ENCODE peak calls at places on chromosomes 11 and 22, in four cellular contexts. I is H1, Q is natural killer cell, T is heart left ventricle. Z is an unnamed sample.

GRCh38 chr11:18768472-18768901 is 23.1 kb downstream of the PTPN5 start:
- DNase-seq in I (no peak), Q (no peak), T (no peak), Z (no peak)

GRCh38 chr11:99505319-99505718 is 484.6 kb downstream of the CNTN5 start:
- DNase-seq in I (no peak), Q (no peak), T (no peak), Z (no peak)

GRCh38 chr11:93563857-93564256 is 20.7 kb upstream of the SMCO4 start:
- DNase-seq in I (no peak), Q (no peak), T (no peak), Z (no peak)

GRCh38 chr11:46524201-46524600 is 69.6 kb downstream of the AMBRA1 start:
- DNase-seq in I (no peak), Q (no peak), T (no peak), Z (no peak)

GRCh38 chr11:1228183-1228821 is 5.4 kb downstream of the MUC5B start:
- DNase-seq in I (peak), Q (no peak), T (peak), Z (no peak)

GRCh38 chr11:104691129-104691528 is 207.1 kb downstream of the CASP12 start:
- DNase-seq in I (no peak), Q (no peak), T (no peak), Z (no peak)

GRCh38 chr22:32203181-32204105 is 1.4 kb downstream of the RFPL2 start:
- DNase-seq in I (peak), Q (no peak), T (no peak), Z (no peak)

GRCh38 chr11:102974552-102975280 is 19.2 kb upstream of the MMP13 start:
- DNase-seq in I (no peak), Q (no peak), T (no peak), Z (peak)

GRCh38 chr22:38030311-38031133 is 26.7 kb upstream of the PICK1 start:
- DNase-seq in I (no peak), Q (no peak), T (peak), Z (no peak)

GRCh38 chr11:132186699-132187098 is 816.3 kb downstream of the NTM start:
- DNase-seq in I (peak), Q (no peak), T (no peak), Z (no peak)

GRCh38 chr22:31036671-31037550 is 44.2 kb upstream of the SMTN start:
- DNase-seq in I (no peak), Q (no peak), T (peak), Z (peak)

GRCh38 chr22:38174626-38175025 is 7.0 kb downstream of the PLA2G6 start:
- DNase-seq in I (no peak), Q (no peak), T (no peak), Z (no peak)

GRCh38 chr11:126158054-126158791 is 53.2 kb downstream of the RPUSD4 start:
- DNase-seq in I (no peak), Q (no peak), T (no peak), Z (no peak)

GRCh38 chr11:64340671-64341335 is 799 bp downstream of the CCDC88B start:
- DNase-seq in I (peak), Q (peak), T (peak), Z (no peak)

GRCh38 chr11:20501971-20502370 is 97.4 kb upstream of the SLC6A5 start:
- DNase-seq in I (no peak), Q (no peak), T (no peak), Z (no peak)

GRCh38 chr11:74570266-74571061 is 21.9 kb upstream of the POLD3 start:
- DNase-seq in I (peak), Q (no peak), T (peak), Z (peak)

GRCh38 chr22:44211256-44211945 is 30.7 kb downstream of the PARVG start:
- DNase-seq in I (no peak), Q (no peak), T (no peak), Z (peak)

GRCh38 chr11:64298966-64299846 is 952 bp upstream of the CATSPERZ start:
- DNase-seq in I (peak), Q (no peak), T (peak), Z (no peak)

GRCh38 chr11:121241300-121242176 is 51.0 kb upstream of the SC5D start:
- DNase-seq in I (no peak), Q (no peak), T (no peak), Z (no peak)

GRCh38 chr22:27825174-27825573 is 23.6 kb upstream of the MN1 start:
- DNase-seq in I (peak), Q (no peak), T (no peak), Z (no peak)

GRCh38 chr22:24894998-24895397 is 51.5 kb downstream of the LHFPL7 start:
- DNase-seq in I (no peak), Q (no peak), T (peak), Z (peak)

GRCh38 chr22:20615021-20615420 is 107.6 kb downstream of the MED15 start:
- DNase-seq in I (no peak), Q (no peak), T (no peak), Z (no peak)

GRCh38 chr11:73233704-73234402 is 15.8 kb downstream of the P2RY2 start:
- DNase-seq in I (no peak), Q (no peak), T (no peak), Z (no peak)

GRCh38 chr11:79328402-79328801 is 112.4 kb downstream of the TENM4 start:
- DNase-seq in I (no peak), Q (no peak), T (no peak), Z (no peak)

GRCh38 chr11:65574963-65575567 is 788 bp upstream of the EHBP1L1 start:
- DNase-seq in I (no peak), Q (no peak), T (no peak), Z (peak)

GRCh38 chr11:3129591-3130268 is 35.4 kb downstream of the OSBPL5 start:
- DNase-seq in I (no peak), Q (no peak), T (peak), Z (no peak)

GRCh38 chr22:22552630-22553029 is 6.4 kb downstream of the PRAME start:
- DNase-seq in I (no peak), Q (no peak), T (no peak), Z (no peak)

GRCh38 chr11:2929511-2929879 is 275 bp upstream of the PHLDA2 start:
- DNase-seq in I (no peak), Q (peak), T (peak), Z (peak)

GRCh38 chr11:28525636-28526405 is 417.6 kb downstream of the METTL15 start:
- DNase-seq in I (no peak), Q (no peak), T (no peak), Z (no peak)

GRCh38 chr22:44091021-44091721 is 67.1 kb downstream of the PARVB start:
- DNase-seq in I (no peak), Q (no peak), T (no peak), Z (peak)

GRCh38 chr11:76048763-76049162 is 157.5 kb downstream of the WNT11 start:
- DNase-seq in I (no peak), Q (no peak), T (no peak), Z (no peak)

GRCh38 chr22:28021116-28021997 is 102.3 kb upstream of the PITPNB start:
- DNase-seq in I (no peak), Q (no peak), T (peak), Z (no peak)

GRCh38 chr11:120880791-120881190 is 143.1 kb upstream of the TBCEL start:
- DNase-seq in I (no peak), Q (no peak), T (no peak), Z (no peak)

GRCh38 chr11:9460322-9461067 is at the start of gene ZNF143:
- DNase-seq in I (peak), Q (peak), T (peak), Z (peak)
- TF ChIP-seq CTCF in I (no peak), Q (no peak), T (no peak), Z (no peak)

DNA sequence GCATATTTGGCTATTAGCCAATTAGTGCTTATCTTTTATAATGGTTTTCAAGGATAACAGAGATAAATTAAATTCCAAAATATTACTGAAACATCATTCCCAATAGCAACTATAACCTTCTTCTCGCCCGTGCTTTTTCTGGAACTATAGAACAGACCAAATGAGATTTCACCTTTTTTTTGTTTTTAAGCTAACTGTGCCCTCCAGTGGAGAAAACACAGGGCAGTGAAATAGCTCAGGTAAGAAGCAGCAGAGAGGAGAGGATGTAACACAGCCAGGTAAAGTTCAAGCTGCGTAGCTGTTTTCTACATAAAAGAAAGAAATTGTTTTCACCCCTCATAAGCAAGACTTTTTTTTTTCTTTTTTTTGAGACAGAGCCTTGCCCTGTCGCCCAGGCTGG is 28.2 kb downstream of the HSD17B12 start:
- DNase-seq in I (no peak), Q (no peak), T (no peak), Z (peak)
- TF ChIP-seq CTCF in I (no peak), Q (no peak), T (peak), Z (peak)

GRCh38 chr22:19476023-19476422 is 3.0 kb downstream of the UFD1 start:
- DNase-seq in I (no peak), Q (no peak), T (no peak), Z (no peak)

GRCh38 chr22:19472233-19472632 is 6.8 kb downstream of the UFD1 start:
- DNase-seq in I (no peak), Q (no peak), T (no peak), Z (no peak)

GRCh38 chr22:19470010-19470409 is 9.0 kb downstream of the UFD1 start:
- DNase-seq in I (no peak), Q (no peak), T (no peak), Z (no peak)

GRCh38 chr22:19471572-19471971 is 7.4 kb downstream of the UFD1 start:
- DNase-seq in I (no peak), Q (no peak), T (no peak), Z (no peak)

GRCh38 chr22:19473578-19473977 is 5.4 kb downstream of the UFD1 start:
- DNase-seq in I (no peak), Q (no peak), T (no peak), Z (peak)
- TF ChIP-seq CTCF in I (no peak), Q (no peak), T (no peak), Z (no peak)

GRCh38 chr11:22730319-22730718 is 63.9 kb downstream of the GAS2 start:
- DNase-seq in I (no peak), Q (no peak), T (no peak), Z (peak)
- TF ChIP-seq CTCF in I (no peak), Q (peak), T (peak), Z (peak)

GRCh38 chr11:9092846-9093778 is 1.7 kb upstream of the SCUBE2 start:
- DNase-seq in I (no peak), Q (no peak), T (no peak), Z (peak)
- TF ChIP-seq CTCF in I (no peak), Q (no peak), T (no peak), Z (peak)

GRCh38 chr11:109029927-109030326 is 365.1 kb downstream of the DDX10 start:
- DNase-seq in I (no peak), Q (no peak), T (no peak), Z (no peak)

GRCh38 chr11:109035261-109035660 is 370.4 kb downstream of the DDX10 start:
- DNase-seq in I (no peak), Q (no peak), T (no peak), Z (no peak)

GRCh38 chr11:109034341-109034696 is 369.4 kb downstream of the DDX10 start:
- DNase-seq in I (no peak), Q (no peak), T (no peak), Z (no peak)

GRCh38 chr11:109036011-109036410 is 371.1 kb downstream of the DDX10 start:
- DNase-seq in I (no peak), Q (no peak), T (no peak), Z (no peak)

GRCh38 chr11:109033627-109034340 is 368.9 kb downstream of the DDX10 start:
- DNase-seq in I (no peak), Q (no peak), T (no peak), Z (peak)
- TF ChIP-seq CTCF in I (no peak), Q (no peak), T (no peak), Z (no peak)

DNA sequence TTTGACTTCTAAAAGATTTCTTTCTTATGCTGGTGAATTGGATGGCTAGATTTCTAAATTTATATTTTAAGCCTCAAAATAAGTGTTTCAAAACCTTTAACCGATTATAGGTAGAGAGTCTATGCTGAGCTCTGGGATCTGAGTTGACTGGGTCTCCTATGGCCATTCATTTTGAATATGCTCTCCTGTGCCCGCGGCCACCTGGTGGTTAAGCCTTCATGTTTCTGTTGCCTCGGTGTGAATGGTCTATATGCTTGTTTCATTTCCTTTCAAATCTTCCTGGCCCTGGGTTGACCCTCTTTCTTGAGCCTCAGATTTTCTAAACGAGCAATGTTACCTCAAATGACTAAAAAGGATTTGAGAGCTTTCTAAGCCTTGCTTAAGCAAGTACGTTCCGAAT is 789.3 kb upstream of the KIRREL3 start:
- DNase-seq in I (no peak), Q (no peak), T (no peak), Z (peak)
- TF ChIP-seq CTCF in I (peak), Q (no peak), T (no peak), Z (peak)

GRCh38 chr22:36155702-36156101 is 4.9 kb downstream of the APOL3 start:
- DNase-seq in I (no peak), Q (no peak), T (peak), Z (no peak)
- TF ChIP-seq CTCF in I (no peak), Q (no peak), T (no peak), Z (no peak)

Z was measured in MCF 10A.